ENCODE peak calls at places on chromosomes 16 and 17, in nine cellular contexts. One of them, this sample, is unnamed. For H3K9me3, the result is how much of the 10 kb centered on the place peaks cover.

GRCh38 chr17:69560987-69561441 is 146.5 kb downstream of the MAP2K6 start:
- DNase-seq in naive thymus-derived CD4-positive, alpha-beta T cell: no peak
- DNase-seq in small intestine: no peak
- DNase-seq in IMR-90: peak
- DNase-seq in CD8-positive, alpha-beta T cell: no peak
- DNase-seq in AG04450: no peak
- DNase-seq in breast epithelium: no peak
- DNase-seq in right cardiac atrium: no peak
- DNase-seq in psoas muscle: no peak
- DNase-seq in this sample: no peak

GRCh38 chr16:50474138-50474537 is 74.1 kb upstream of the NKD1 start:
- DNase-seq in naive thymus-derived CD4-positive, alpha-beta T cell: no peak
- DNase-seq in small intestine: no peak
- DNase-seq in IMR-90: no peak
- DNase-seq in CD8-positive, alpha-beta T cell: no peak
- DNase-seq in AG04450: no peak
- DNase-seq in breast epithelium: no peak
- DNase-seq in right cardiac atrium: no peak
- DNase-seq in psoas muscle: no peak
- DNase-seq in this sample: no peak

GRCh38 chr17:45784583-45785372 is 658 bp downstream of the CRHR1 start:
- DNase-seq in naive thymus-derived CD4-positive, alpha-beta T cell: peak
- DNase-seq in small intestine: peak
- DNase-seq in IMR-90: no peak
- DNase-seq in CD8-positive, alpha-beta T cell: peak
- DNase-seq in AG04450: no peak
- DNase-seq in breast epithelium: no peak
- DNase-seq in right cardiac atrium: peak
- DNase-seq in psoas muscle: peak
- DNase-seq in this sample: no peak

GRCh38 chr16:57653936-57654335 is 14.2 kb upstream of the ADGRG3 start:
- DNase-seq in naive thymus-derived CD4-positive, alpha-beta T cell: no peak
- DNase-seq in small intestine: no peak
- DNase-seq in IMR-90: no peak
- DNase-seq in CD8-positive, alpha-beta T cell: no peak
- DNase-seq in AG04450: no peak
- DNase-seq in breast epithelium: no peak
- DNase-seq in right cardiac atrium: no peak
- DNase-seq in psoas muscle: no peak
- DNase-seq in this sample: no peak

GRCh38 chr17:38768417-38768816 is 15.9 kb downstream of the PSMB3 start:
- DNase-seq in naive thymus-derived CD4-positive, alpha-beta T cell: no peak
- DNase-seq in small intestine: no peak
- DNase-seq in IMR-90: no peak
- DNase-seq in CD8-positive, alpha-beta T cell: no peak
- DNase-seq in AG04450: no peak
- DNase-seq in breast epithelium: no peak
- DNase-seq in right cardiac atrium: no peak
- DNase-seq in psoas muscle: no peak
- DNase-seq in this sample: no peak

GRCh38 chr16:627458-628239 is 3.1 kb upstream of the WFIKKN1 start:
- DNase-seq in naive thymus-derived CD4-positive, alpha-beta T cell: no peak
- DNase-seq in small intestine: no peak
- DNase-seq in IMR-90: no peak
- DNase-seq in CD8-positive, alpha-beta T cell: no peak
- DNase-seq in AG04450: no peak
- DNase-seq in breast epithelium: no peak
- DNase-seq in right cardiac atrium: peak
- DNase-seq in psoas muscle: peak
- DNase-seq in this sample: no peak

GRCh38 chr17:5241861-5242671 is 7.4 kb upstream of the SCIMP start:
- DNase-seq in naive thymus-derived CD4-positive, alpha-beta T cell: no peak
- DNase-seq in small intestine: peak
- DNase-seq in IMR-90: no peak
- DNase-seq in CD8-positive, alpha-beta T cell: no peak
- DNase-seq in AG04450: no peak
- DNase-seq in breast epithelium: no peak
- DNase-seq in right cardiac atrium: no peak
- DNase-seq in psoas muscle: no peak
- DNase-seq in this sample: no peak

GRCh38 chr16:7744546-7745294 is 412.1 kb downstream of the RBFOX1 start:
- DNase-seq in naive thymus-derived CD4-positive, alpha-beta T cell: no peak
- DNase-seq in small intestine: no peak
- DNase-seq in IMR-90: no peak
- DNase-seq in CD8-positive, alpha-beta T cell: no peak
- DNase-seq in AG04450: no peak
- DNase-seq in breast epithelium: no peak
- DNase-seq in right cardiac atrium: no peak
- DNase-seq in psoas muscle: no peak
- DNase-seq in this sample: no peak

GRCh38 chr17:2028737-2029136 is 1.2 kb upstream of the DPH1 start:
- DNase-seq in naive thymus-derived CD4-positive, alpha-beta T cell: no peak
- DNase-seq in small intestine: no peak
- DNase-seq in IMR-90: no peak
- DNase-seq in CD8-positive, alpha-beta T cell: no peak
- DNase-seq in AG04450: no peak
- DNase-seq in breast epithelium: no peak
- DNase-seq in right cardiac atrium: no peak
- DNase-seq in psoas muscle: no peak
- DNase-seq in this sample: no peak

GRCh38 chr17:81245024-81245664 is 6.0 kb downstream of the NDUFAF8 start:
- DNase-seq in naive thymus-derived CD4-positive, alpha-beta T cell: no peak
- DNase-seq in small intestine: no peak
- DNase-seq in IMR-90: peak
- DNase-seq in CD8-positive, alpha-beta T cell: no peak
- DNase-seq in AG04450: no peak
- DNase-seq in breast epithelium: no peak
- DNase-seq in right cardiac atrium: peak
- DNase-seq in psoas muscle: peak
- DNase-seq in this sample: no peak

GRCh38 chr17:20961551-20961950 is 81.3 kb downstream of the USP22 start:
- DNase-seq in naive thymus-derived CD4-positive, alpha-beta T cell: no peak
- DNase-seq in small intestine: no peak
- DNase-seq in IMR-90: no peak
- DNase-seq in CD8-positive, alpha-beta T cell: no peak
- DNase-seq in AG04450: no peak
- DNase-seq in breast epithelium: no peak
- DNase-seq in right cardiac atrium: no peak
- DNase-seq in psoas muscle: no peak
- DNase-seq in this sample: no peak

GRCh38 chr17:82302991-82303943 is 14.1 kb downstream of the CD7 start:
- DNase-seq in naive thymus-derived CD4-positive, alpha-beta T cell: peak
- DNase-seq in small intestine: peak
- DNase-seq in IMR-90: no peak
- DNase-seq in CD8-positive, alpha-beta T cell: peak
- DNase-seq in AG04450: no peak
- DNase-seq in breast epithelium: no peak
- DNase-seq in right cardiac atrium: peak
- DNase-seq in psoas muscle: no peak
- DNase-seq in this sample: no peak

GRCh38 chr17:40791808-40792436 is 7.8 kb downstream of the KRT28 start:
- DNase-seq in naive thymus-derived CD4-positive, alpha-beta T cell: no peak
- DNase-seq in small intestine: peak
- DNase-seq in IMR-90: peak
- DNase-seq in CD8-positive, alpha-beta T cell: no peak
- DNase-seq in AG04450: peak
- DNase-seq in breast epithelium: no peak
- DNase-seq in right cardiac atrium: no peak
- DNase-seq in psoas muscle: no peak
- DNase-seq in this sample: no peak

GRCh38 chr17:4130715-4131114 is 12.1 kb downstream of the ZZEF1 start:
- DNase-seq in naive thymus-derived CD4-positive, alpha-beta T cell: no peak
- DNase-seq in small intestine: peak
- DNase-seq in IMR-90: peak
- DNase-seq in CD8-positive, alpha-beta T cell: no peak
- DNase-seq in AG04450: no peak
- DNase-seq in breast epithelium: no peak
- DNase-seq in right cardiac atrium: no peak
- DNase-seq in psoas muscle: no peak
- DNase-seq in this sample: no peak

GRCh38 chr16:85565796-85566501 is 47.2 kb upstream of the GSE1 start:
- DNase-seq in naive thymus-derived CD4-positive, alpha-beta T cell: no peak
- DNase-seq in small intestine: no peak
- DNase-seq in IMR-90: no peak
- DNase-seq in CD8-positive, alpha-beta T cell: no peak
- DNase-seq in AG04450: no peak
- DNase-seq in breast epithelium: no peak
- DNase-seq in right cardiac atrium: no peak
- DNase-seq in psoas muscle: no peak
- DNase-seq in this sample: no peak

GRCh38 chr16:79767597-79768280 is 167.2 kb upstream of the MAF start:
- DNase-seq in naive thymus-derived CD4-positive, alpha-beta T cell: no peak
- DNase-seq in small intestine: peak
- DNase-seq in IMR-90: no peak
- DNase-seq in CD8-positive, alpha-beta T cell: no peak
- DNase-seq in AG04450: no peak
- DNase-seq in breast epithelium: no peak
- DNase-seq in right cardiac atrium: peak
- DNase-seq in psoas muscle: no peak
- DNase-seq in this sample: no peak

GRCh38 chr16:13300066-13300465 is 398.7 kb downstream of the SHISA9 start:
- DNase-seq in naive thymus-derived CD4-positive, alpha-beta T cell: no peak
- DNase-seq in small intestine: no peak
- DNase-seq in IMR-90: no peak
- DNase-seq in CD8-positive, alpha-beta T cell: no peak
- DNase-seq in AG04450: no peak
- DNase-seq in breast epithelium: no peak
- DNase-seq in right cardiac atrium: no peak
- DNase-seq in psoas muscle: no peak
- DNase-seq in this sample: no peak
- H3K4me3 ChIP-seq in naive thymus-derived CD4-positive, alpha-beta T cell: no peak
- H3K4me3 ChIP-seq in small intestine: no peak
- H3K4me3 ChIP-seq in IMR-90: no peak
- H3K4me3 ChIP-seq in CD8-positive, alpha-beta T cell: no peak
- H3K4me3 ChIP-seq in AG04450: no peak
- H3K4me3 ChIP-seq in breast epithelium: no peak
- H3K4me3 ChIP-seq in right cardiac atrium: no peak
- H3K4me3 ChIP-seq in psoas muscle: no peak
- H3K4me3 ChIP-seq in this sample: no peak

DNA sequence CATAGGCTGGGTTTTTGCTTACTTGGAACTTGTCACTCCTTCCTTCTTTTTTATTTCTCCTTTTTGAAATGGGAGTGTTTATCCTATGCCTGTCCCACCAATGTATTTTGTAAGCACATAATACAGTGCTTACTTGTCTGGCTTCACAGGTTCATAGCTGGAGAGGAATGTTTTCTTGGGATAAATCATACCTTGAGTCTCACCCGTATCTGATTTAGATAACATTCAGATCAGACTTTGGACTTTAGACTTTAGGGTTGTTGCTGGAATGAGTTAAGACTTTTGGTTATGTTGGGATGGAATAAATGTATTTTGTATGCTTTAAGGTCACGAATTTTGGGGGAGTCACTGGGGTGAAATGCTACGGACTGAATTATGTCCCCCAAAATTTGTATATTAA is 13.0 kb upstream of the LRRC75A start:
- DNase-seq in naive thymus-derived CD4-positive, alpha-beta T cell: no peak
- DNase-seq in small intestine: peak
- DNase-seq in IMR-90: no peak
- DNase-seq in CD8-positive, alpha-beta T cell: no peak
- DNase-seq in AG04450: no peak
- DNase-seq in breast epithelium: no peak
- DNase-seq in right cardiac atrium: no peak
- DNase-seq in psoas muscle: no peak
- DNase-seq in this sample: no peak
- H3K27ac ChIP-seq in naive thymus-derived CD4-positive, alpha-beta T cell: no peak
- H3K27ac ChIP-seq in small intestine: no peak
- H3K27ac ChIP-seq in IMR-90: no peak
- H3K27ac ChIP-seq in CD8-positive, alpha-beta T cell: no peak
- H3K27ac ChIP-seq in AG04450: no peak
- H3K27ac ChIP-seq in breast epithelium: no peak
- H3K27ac ChIP-seq in right cardiac atrium: no peak
- H3K27ac ChIP-seq in psoas muscle: no peak
- H3K27ac ChIP-seq in this sample: no peak

DNA sequence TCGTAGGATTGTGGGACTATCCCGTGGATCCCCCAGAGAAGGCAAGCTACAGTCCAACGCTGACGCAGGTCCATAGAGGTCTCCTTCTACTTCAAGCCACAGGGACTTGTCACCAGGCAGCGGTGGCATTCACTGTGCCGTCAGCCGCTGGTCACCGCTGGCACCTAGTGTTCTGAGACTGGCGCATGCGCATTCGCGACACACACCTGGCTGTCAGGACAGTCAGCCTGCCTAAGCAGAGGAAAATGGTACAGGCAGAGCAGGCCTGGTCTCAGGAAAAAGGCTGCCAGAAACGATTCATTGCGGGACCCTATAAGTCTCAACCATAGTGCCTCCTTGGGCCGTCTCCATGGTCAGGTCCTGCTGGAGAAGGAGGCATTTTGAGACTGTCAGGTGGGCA is 138.0 kb upstream of the WSB1 start:
- DNase-seq in naive thymus-derived CD4-positive, alpha-beta T cell: no peak
- DNase-seq in small intestine: no peak
- DNase-seq in IMR-90: no peak
- DNase-seq in CD8-positive, alpha-beta T cell: no peak
- DNase-seq in AG04450: no peak
- DNase-seq in breast epithelium: no peak
- DNase-seq in right cardiac atrium: peak
- DNase-seq in psoas muscle: no peak
- DNase-seq in this sample: no peak
- H3K9me3 ChIP-seq in naive thymus-derived CD4-positive, alpha-beta T cell: under half
- H3K9me3 ChIP-seq in small intestine: under half
- H3K9me3 ChIP-seq in IMR-90: under half
- H3K9me3 ChIP-seq in CD8-positive, alpha-beta T cell: under half
- H3K9me3 ChIP-seq in AG04450: under half
- H3K9me3 ChIP-seq in breast epithelium: under half
- H3K9me3 ChIP-seq in right cardiac atrium: under half
- H3K9me3 ChIP-seq in psoas muscle: under half
- H3K9me3 ChIP-seq in this sample: under half

GRCh38 chr16:30985401-30986128 is 558 bp downstream of the HSD3B7 start:
- DNase-seq in naive thymus-derived CD4-positive, alpha-beta T cell: no peak
- DNase-seq in small intestine: peak
- DNase-seq in IMR-90: no peak
- DNase-seq in CD8-positive, alpha-beta T cell: no peak
- DNase-seq in AG04450: no peak
- DNase-seq in breast epithelium: peak
- DNase-seq in right cardiac atrium: peak
- DNase-seq in psoas muscle: peak
- DNase-seq in this sample: no peak

GRCh38 chr16:30984669-30985400 is at the start of gene HSD3B7:
- DNase-seq in naive thymus-derived CD4-positive, alpha-beta T cell: peak
- DNase-seq in small intestine: peak
- DNase-seq in IMR-90: peak
- DNase-seq in CD8-positive, alpha-beta T cell: peak
- DNase-seq in AG04450: peak
- DNase-seq in breast epithelium: peak
- DNase-seq in right cardiac atrium: peak
- DNase-seq in psoas muscle: peak
- DNase-seq in this sample: peak

GRCh38 chr16:30983898-30984610 is 953 bp upstream of the HSD3B7 start:
- DNase-seq in naive thymus-derived CD4-positive, alpha-beta T cell: no peak
- DNase-seq in small intestine: no peak
- DNase-seq in IMR-90: no peak
- DNase-seq in CD8-positive, alpha-beta T cell: no peak
- DNase-seq in AG04450: no peak
- DNase-seq in breast epithelium: no peak
- DNase-seq in right cardiac atrium: no peak
- DNase-seq in psoas muscle: no peak
- DNase-seq in this sample: no peak

GRCh38 chr16:30987581-30988190 is 2.7 kb downstream of the HSD3B7 start:
- DNase-seq in naive thymus-derived CD4-positive, alpha-beta T cell: no peak
- DNase-seq in small intestine: no peak
- DNase-seq in IMR-90: no peak
- DNase-seq in CD8-positive, alpha-beta T cell: no peak
- DNase-seq in AG04450: no peak
- DNase-seq in breast epithelium: no peak
- DNase-seq in right cardiac atrium: no peak
- DNase-seq in psoas muscle: no peak
- DNase-seq in this sample: no peak

GRCh38 chr16:30986129-30986991 is 1.4 kb downstream of the HSD3B7 start:
- DNase-seq in naive thymus-derived CD4-positive, alpha-beta T cell: no peak
- DNase-seq in small intestine: no peak
- DNase-seq in IMR-90: no peak
- DNase-seq in CD8-positive, alpha-beta T cell: no peak
- DNase-seq in AG04450: no peak
- DNase-seq in breast epithelium: no peak
- DNase-seq in right cardiac atrium: no peak
- DNase-seq in psoas muscle: no peak
- DNase-seq in this sample: no peak
- H3K4me3 ChIP-seq in naive thymus-derived CD4-positive, alpha-beta T cell: no peak
- H3K4me3 ChIP-seq in small intestine: no peak
- H3K4me3 ChIP-seq in IMR-90: no peak
- H3K4me3 ChIP-seq in CD8-positive, alpha-beta T cell: no peak
- H3K4me3 ChIP-seq in AG04450: no peak
- H3K4me3 ChIP-seq in breast epithelium: peak
- H3K4me3 ChIP-seq in right cardiac atrium: no peak
- H3K4me3 ChIP-seq in psoas muscle: no peak
- H3K4me3 ChIP-seq in this sample: no peak